ENCODE peak calls at places on chromosomes 4 and X, in eight cellular contexts. One of them, this sample, is unnamed.

GRCh38 chr4:45345551-45345950 is 619.2 kb upstream of the GNPDA2 start:
- DNase-seq in neural progenitor cell: no peak
- DNase-seq in CD8-positive, alpha-beta T cell: no peak
- DNase-seq in IMR-90: no peak
- DNase-seq in lower leg skin: no peak
- DNase-seq in pancreas: no peak
- DNase-seq in A549: no peak
- DNase-seq in AG10803: no peak
- DNase-seq in this sample: no peak

GRCh38 chrX:45300638-45301037 is 100.0 kb upstream of the DIPK2B start:
- DNase-seq in neural progenitor cell: no peak
- DNase-seq in CD8-positive, alpha-beta T cell: no peak
- DNase-seq in IMR-90: no peak
- DNase-seq in lower leg skin: no peak
- DNase-seq in pancreas: no peak
- DNase-seq in A549: no peak
- DNase-seq in AG10803: no peak
- DNase-seq in this sample: no peak

GRCh38 chr4:88008624-88009235 is 1.3 kb downstream of the PKD2 start:
- DNase-seq in neural progenitor cell: no peak
- DNase-seq in CD8-positive, alpha-beta T cell: no peak
- DNase-seq in IMR-90: no peak
- DNase-seq in lower leg skin: no peak
- DNase-seq in pancreas: no peak
- DNase-seq in A549: no peak
- DNase-seq in AG10803: peak; percentile 38
- DNase-seq in this sample: peak; percentile 49

GRCh38 chr4:128220286-128221235 is 67.1 kb downstream of the PGRMC2 start:
- DNase-seq in neural progenitor cell: no peak
- DNase-seq in CD8-positive, alpha-beta T cell: no peak
- DNase-seq in IMR-90: peak; percentile 75
- DNase-seq in lower leg skin: no peak
- DNase-seq in pancreas: no peak
- DNase-seq in A549: peak; percentile 18
- DNase-seq in AG10803: peak; percentile 71
- DNase-seq in this sample: peak; percentile 42

GRCh38 chrX:19904778-19905367 is 17.5 kb upstream of the SH3KBP1 start:
- DNase-seq in neural progenitor cell: peak; percentile 55
- DNase-seq in CD8-positive, alpha-beta T cell: peak; percentile 9
- DNase-seq in IMR-90: peak; percentile 63
- DNase-seq in lower leg skin: no peak
- DNase-seq in pancreas: no peak
- DNase-seq in A549: peak; percentile 58
- DNase-seq in AG10803: peak; percentile 61
- DNase-seq in this sample: no peak

GRCh38 chr4:114386637-114387233 is 211.9 kb upstream of the UGT8 start:
- DNase-seq in neural progenitor cell: peak; percentile 41
- DNase-seq in CD8-positive, alpha-beta T cell: no peak
- DNase-seq in IMR-90: peak; percentile 60
- DNase-seq in lower leg skin: no peak
- DNase-seq in pancreas: no peak
- DNase-seq in A549: no peak
- DNase-seq in AG10803: peak; percentile 46
- DNase-seq in this sample: peak; percentile 39

GRCh38 chr4:180655886-180656285 is 1587.3 kb upstream of the TENM3 start:
- DNase-seq in neural progenitor cell: no peak
- DNase-seq in CD8-positive, alpha-beta T cell: no peak
- DNase-seq in IMR-90: no peak
- DNase-seq in lower leg skin: no peak
- DNase-seq in pancreas: no peak
- DNase-seq in A549: no peak
- DNase-seq in AG10803: no peak
- DNase-seq in this sample: no peak

GRCh38 chr4:8662776-8663175 is 70.2 kb downstream of the CPZ start:
- DNase-seq in neural progenitor cell: no peak
- DNase-seq in CD8-positive, alpha-beta T cell: no peak
- DNase-seq in IMR-90: no peak
- DNase-seq in lower leg skin: no peak
- DNase-seq in pancreas: no peak
- DNase-seq in A549: no peak
- DNase-seq in AG10803: no peak
- DNase-seq in this sample: no peak

GRCh38 chr4:119081943-119082342 is 53.7 kb upstream of the MYOZ2 start:
- DNase-seq in neural progenitor cell: no peak
- DNase-seq in CD8-positive, alpha-beta T cell: no peak
- DNase-seq in IMR-90: no peak
- DNase-seq in lower leg skin: no peak
- DNase-seq in pancreas: no peak
- DNase-seq in A549: no peak
- DNase-seq in AG10803: no peak
- DNase-seq in this sample: no peak

GRCh38 chr4:90582087-90582486 is 454.9 kb downstream of the CCSER1 start:
- DNase-seq in neural progenitor cell: no peak
- DNase-seq in CD8-positive, alpha-beta T cell: no peak
- DNase-seq in IMR-90: no peak
- DNase-seq in lower leg skin: no peak
- DNase-seq in pancreas: no peak
- DNase-seq in A549: no peak
- DNase-seq in AG10803: no peak
- DNase-seq in this sample: no peak

GRCh38 chr4:85128246-85129204 is 162.0 kb upstream of the WDFY3 start:
- DNase-seq in neural progenitor cell: peak; percentile 37
- DNase-seq in CD8-positive, alpha-beta T cell: no peak
- DNase-seq in IMR-90: no peak
- DNase-seq in lower leg skin: no peak
- DNase-seq in pancreas: no peak
- DNase-seq in A549: no peak
- DNase-seq in AG10803: no peak
- DNase-seq in this sample: no peak

GRCh38 chr4:126955292-126956191 is 677.2 kb upstream of the INTU start:
- DNase-seq in neural progenitor cell: no peak
- DNase-seq in CD8-positive, alpha-beta T cell: no peak
- DNase-seq in IMR-90: no peak
- DNase-seq in lower leg skin: no peak
- DNase-seq in pancreas: no peak
- DNase-seq in A549: no peak
- DNase-seq in AG10803: no peak
- DNase-seq in this sample: no peak

GRCh38 chrX:21847342-21847741 is 7.9 kb downstream of the MBTPS2 start:
- DNase-seq in neural progenitor cell: no peak
- DNase-seq in CD8-positive, alpha-beta T cell: no peak
- DNase-seq in IMR-90: no peak
- DNase-seq in lower leg skin: no peak
- DNase-seq in pancreas: no peak
- DNase-seq in A549: no peak
- DNase-seq in AG10803: no peak
- DNase-seq in this sample: no peak

GRCh38 chrX:30779453-30780030 is 109.5 kb downstream of the TAB3 start:
- DNase-seq in neural progenitor cell: no peak
- DNase-seq in CD8-positive, alpha-beta T cell: no peak
- DNase-seq in IMR-90: no peak
- DNase-seq in lower leg skin: no peak
- DNase-seq in pancreas: no peak
- DNase-seq in A549: no peak
- DNase-seq in AG10803: no peak
- DNase-seq in this sample: no peak

GRCh38 chrX:63417649-63418048 is 66.5 kb upstream of the SPIN4 start:
- DNase-seq in neural progenitor cell: no peak
- DNase-seq in CD8-positive, alpha-beta T cell: no peak
- DNase-seq in IMR-90: no peak
- DNase-seq in lower leg skin: no peak
- DNase-seq in pancreas: no peak
- DNase-seq in A549: no peak
- DNase-seq in AG10803: no peak
- DNase-seq in this sample: no peak

GRCh38 chrX:119273807-119274192 is 37.7 kb downstream of the PGRMC1 start:
- DNase-seq in neural progenitor cell: no peak
- DNase-seq in CD8-positive, alpha-beta T cell: no peak
- DNase-seq in IMR-90: no peak
- DNase-seq in lower leg skin: no peak
- DNase-seq in pancreas: no peak
- DNase-seq in A549: no peak
- DNase-seq in AG10803: no peak
- DNase-seq in this sample: no peak
- H3K4me3 ChIP-seq in neural progenitor cell: no peak overlapping the region
- H3K4me3 ChIP-seq in CD8-positive, alpha-beta T cell: peak overlapping the region; percentile 16
- H3K4me3 ChIP-seq in IMR-90: no peak overlapping the region
- H3K4me3 ChIP-seq in lower leg skin: no peak overlapping the region
- H3K4me3 ChIP-seq in pancreas: no peak overlapping the region
- H3K4me3 ChIP-seq in A549: no peak overlapping the region
- H3K4me3 ChIP-seq in AG10803: no peak overlapping the region
- H3K4me3 ChIP-seq in this sample: peak overlapping the region; percentile 29

GRCh38 chr4:13837228-13837627 is 209.7 kb upstream of the BOD1L1 start:
- DNase-seq in neural progenitor cell: no peak
- DNase-seq in CD8-positive, alpha-beta T cell: no peak
- DNase-seq in IMR-90: no peak
- DNase-seq in lower leg skin: no peak
- DNase-seq in pancreas: no peak
- DNase-seq in A549: no peak
- DNase-seq in AG10803: no peak
- DNase-seq in this sample: no peak
- TF ChIP-seq CTCF in neural progenitor cell: no peak
- TF ChIP-seq CTCF in CD8-positive, alpha-beta T cell: no peak
- TF ChIP-seq CTCF in IMR-90: no peak
- TF ChIP-seq CTCF in lower leg skin: no peak
- TF ChIP-seq CTCF in pancreas: no peak
- TF ChIP-seq CTCF in A549: no peak
- TF ChIP-seq CTCF in AG10803: no peak
- TF ChIP-seq CTCF in this sample: peak; percentile 1

DNA sequence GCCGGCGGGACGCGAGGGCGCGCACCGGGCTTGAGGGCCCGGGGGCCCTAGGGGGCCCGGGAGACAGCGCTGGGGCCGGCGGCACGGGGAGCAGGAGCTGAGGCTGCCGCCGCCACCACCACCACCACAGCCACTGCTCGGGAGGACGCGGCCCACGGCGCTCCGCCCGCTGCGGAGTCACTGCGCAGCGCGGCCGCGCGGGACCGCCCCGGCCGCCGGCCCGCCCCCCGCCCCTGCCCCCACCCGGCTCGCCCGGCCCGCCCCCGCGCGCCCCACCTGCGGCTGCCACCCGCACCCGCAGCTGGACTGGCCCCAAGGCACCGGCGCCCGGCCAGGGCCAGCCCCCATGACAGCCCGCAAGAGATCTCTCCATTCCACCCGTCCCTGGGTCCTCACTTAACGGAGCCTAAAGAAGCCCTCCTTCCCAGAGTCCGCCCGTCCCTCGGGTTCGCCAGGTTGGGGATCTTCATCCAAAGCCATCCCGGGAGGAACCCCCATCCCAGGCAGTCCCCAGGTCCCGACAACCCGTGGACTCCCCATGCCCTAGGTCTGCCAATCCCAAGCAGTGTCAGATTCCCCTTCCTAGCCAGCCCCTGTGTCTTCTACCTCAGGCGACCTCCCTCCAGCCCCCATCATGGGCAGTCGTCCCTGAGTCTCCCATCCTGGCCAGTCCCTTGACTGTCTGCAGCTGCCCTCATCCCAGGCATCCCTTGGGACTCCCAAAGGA is 40.0 kb upstream of the IQSEC2 start:
- DNase-seq in neural progenitor cell: peak; percentile 35
- DNase-seq in CD8-positive, alpha-beta T cell: peak; percentile 22
- DNase-seq in IMR-90: no peak
- DNase-seq in lower leg skin: no peak
- DNase-seq in pancreas: peak; percentile 44
- DNase-seq in A549: no peak
- DNase-seq in AG10803: no peak
- DNase-seq in this sample: no peak
- H3K4me3 ChIP-seq in neural progenitor cell: peak overlapping the region; percentile 56
- H3K4me3 ChIP-seq in CD8-positive, alpha-beta T cell: peak overlapping the region; percentile 53
- H3K4me3 ChIP-seq in IMR-90: peak overlapping the region; percentile 61
- H3K4me3 ChIP-seq in lower leg skin: peak overlapping the region; percentile 36
- H3K4me3 ChIP-seq in pancreas: peak overlapping the region; percentile 40
- H3K4me3 ChIP-seq in A549: peak overlapping the region; percentile 89
- H3K4me3 ChIP-seq in AG10803: peak overlapping the region; percentile 64
- H3K4me3 ChIP-seq in this sample: peak overlapping the region; percentile 48

GRCh38 chr4:3410401-3411135 is 31.2 kb upstream of the HGFAC start:
- DNase-seq in neural progenitor cell: no peak
- DNase-seq in CD8-positive, alpha-beta T cell: no peak
- DNase-seq in IMR-90: no peak
- DNase-seq in lower leg skin: peak; percentile 74
- DNase-seq in pancreas: no peak
- DNase-seq in A549: no peak
- DNase-seq in AG10803: no peak
- DNase-seq in this sample: no peak

GRCh38 chr4:3411676-3412075 is 30.1 kb upstream of the HGFAC start:
- DNase-seq in neural progenitor cell: no peak
- DNase-seq in CD8-positive, alpha-beta T cell: no peak
- DNase-seq in IMR-90: no peak
- DNase-seq in lower leg skin: peak; percentile 57
- DNase-seq in pancreas: no peak
- DNase-seq in A549: no peak
- DNase-seq in AG10803: no peak
- DNase-seq in this sample: no peak

GRCh38 chr4:3408793-3409330 is 32.9 kb upstream of the HGFAC start:
- DNase-seq in neural progenitor cell: no peak
- DNase-seq in CD8-positive, alpha-beta T cell: no peak
- DNase-seq in IMR-90: no peak
- DNase-seq in lower leg skin: peak; percentile 34
- DNase-seq in pancreas: no peak
- DNase-seq in A549: no peak
- DNase-seq in AG10803: no peak
- DNase-seq in this sample: no peak

GRCh38 chr4:3407930-3408792 is 33.6 kb upstream of the HGFAC start:
- DNase-seq in neural progenitor cell: no peak
- DNase-seq in CD8-positive, alpha-beta T cell: no peak
- DNase-seq in IMR-90: no peak
- DNase-seq in lower leg skin: peak; percentile 72
- DNase-seq in pancreas: no peak
- DNase-seq in A549: no peak
- DNase-seq in AG10803: no peak
- DNase-seq in this sample: no peak

DNA sequence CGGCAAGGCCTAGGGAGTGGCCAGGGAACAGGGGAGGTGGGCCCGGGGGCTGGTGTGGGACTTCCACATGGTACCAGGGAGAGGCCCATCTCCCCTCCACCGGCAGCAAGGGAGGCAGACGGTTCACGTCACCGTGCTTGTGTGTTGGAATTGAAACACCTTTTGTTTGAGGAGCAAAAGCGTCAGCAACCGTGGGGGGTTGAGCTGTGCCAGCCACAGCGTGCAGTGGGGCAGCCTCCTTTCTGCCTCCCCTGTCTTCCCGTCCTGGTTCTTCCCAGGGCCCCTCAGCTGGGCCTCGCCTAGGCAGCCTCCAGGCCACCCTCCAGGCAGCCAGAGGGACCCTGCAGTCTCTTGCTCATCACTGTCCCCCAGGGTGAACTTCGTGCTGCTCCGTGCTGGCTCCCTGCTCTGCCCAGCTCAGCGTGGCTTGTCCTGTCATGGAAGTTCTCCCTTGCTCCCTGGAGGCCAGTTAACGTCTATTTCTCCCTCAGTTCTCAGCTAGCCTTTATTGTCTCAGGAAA is 32.1 kb upstream of the HGFAC start:
- DNase-seq in neural progenitor cell: no peak
- DNase-seq in CD8-positive, alpha-beta T cell: no peak
- DNase-seq in IMR-90: no peak
- DNase-seq in lower leg skin: peak; percentile 81
- DNase-seq in pancreas: no peak
- DNase-seq in A549: no peak
- DNase-seq in AG10803: no peak
- DNase-seq in this sample: no peak
- TF ChIP-seq CTCF in neural progenitor cell: no peak
- TF ChIP-seq CTCF in CD8-positive, alpha-beta T cell: no peak
- TF ChIP-seq CTCF in IMR-90: no peak
- TF ChIP-seq CTCF in lower leg skin: no peak
- TF ChIP-seq CTCF in pancreas: no peak
- TF ChIP-seq CTCF in A549: no peak
- TF ChIP-seq CTCF in AG10803: no peak
- TF ChIP-seq CTCF in this sample: no peak